ENCODE peak calls at places on chromosomes 12 and 14, in ten cellular contexts. One of them, this sample, is unnamed.

GRCh38 chr14:81286574-81287370 is 66.0 kb upstream of the GTF2A1 start:
- DNase-seq in HCT116: no peak
- DNase-seq in CD8-positive, alpha-beta T cell: no peak
- DNase-seq in OCI-LY7: no peak
- DNase-seq in transverse colon: no peak
- DNase-seq in fibroblast of lung: no peak
- DNase-seq in heart left ventricle: no peak
- DNase-seq in IMR-90: no peak
- DNase-seq in PC-9: no peak
- DNase-seq in stomach: no peak
- DNase-seq in this sample: no peak

GRCh38 chr14:95303552-95303951 is 16.2 kb downstream of the CLMN start:
- DNase-seq in HCT116: no peak
- DNase-seq in CD8-positive, alpha-beta T cell: no peak
- DNase-seq in OCI-LY7: no peak
- DNase-seq in transverse colon: no peak
- DNase-seq in fibroblast of lung: no peak
- DNase-seq in heart left ventricle: no peak
- DNase-seq in IMR-90: no peak
- DNase-seq in PC-9: no peak
- DNase-seq in stomach: no peak
- DNase-seq in this sample: no peak

GRCh38 chr14:95891742-95892141 is 15.1 kb downstream of the TUNAR start:
- DNase-seq in HCT116: peak; percentile 60
- DNase-seq in CD8-positive, alpha-beta T cell: no peak
- DNase-seq in OCI-LY7: no peak
- DNase-seq in transverse colon: no peak
- DNase-seq in fibroblast of lung: peak; percentile 58
- DNase-seq in heart left ventricle: no peak
- DNase-seq in IMR-90: peak; percentile 75
- DNase-seq in PC-9: no peak
- DNase-seq in stomach: no peak
- DNase-seq in this sample: no peak

GRCh38 chr12:29241821-29242591 is 92.9 kb downstream of the FAR2 start:
- DNase-seq in HCT116: peak; percentile 49
- DNase-seq in CD8-positive, alpha-beta T cell: no peak
- DNase-seq in OCI-LY7: no peak
- DNase-seq in transverse colon: peak; percentile 37
- DNase-seq in fibroblast of lung: peak; percentile 90
- DNase-seq in heart left ventricle: peak; percentile 27
- DNase-seq in IMR-90: peak; percentile 80
- DNase-seq in PC-9: peak; percentile 36
- DNase-seq in stomach: peak; percentile 45
- DNase-seq in this sample: peak; percentile 37

GRCh38 chr12:105935981-105936380 is 202.8 kb downstream of the NUAK1 start:
- DNase-seq in HCT116: no peak
- DNase-seq in CD8-positive, alpha-beta T cell: no peak
- DNase-seq in OCI-LY7: no peak
- DNase-seq in transverse colon: no peak
- DNase-seq in fibroblast of lung: peak; percentile 31
- DNase-seq in heart left ventricle: no peak
- DNase-seq in IMR-90: peak; percentile 57
- DNase-seq in PC-9: no peak
- DNase-seq in stomach: no peak
- DNase-seq in this sample: no peak

GRCh38 chr12:96907681-96908163 is 665 bp downstream of the NEDD1 start:
- DNase-seq in HCT116: no peak
- DNase-seq in CD8-positive, alpha-beta T cell: peak; percentile 24
- DNase-seq in OCI-LY7: peak; percentile 42
- DNase-seq in transverse colon: peak; percentile 14
- DNase-seq in fibroblast of lung: peak; percentile 43
- DNase-seq in heart left ventricle: no peak
- DNase-seq in IMR-90: peak; percentile 25
- DNase-seq in PC-9: peak; percentile 8
- DNase-seq in stomach: no peak
- DNase-seq in this sample: peak; percentile 36

GRCh38 chr12:26847431-26847830 is 14.4 kb upstream of the ITPR2 start:
- DNase-seq in HCT116: no peak
- DNase-seq in CD8-positive, alpha-beta T cell: no peak
- DNase-seq in OCI-LY7: no peak
- DNase-seq in transverse colon: no peak
- DNase-seq in fibroblast of lung: no peak
- DNase-seq in heart left ventricle: no peak
- DNase-seq in IMR-90: no peak
- DNase-seq in PC-9: no peak
- DNase-seq in stomach: no peak
- DNase-seq in this sample: no peak

GRCh38 chr12:29582677-29583076 is 85.2 kb upstream of the OVCH1 start:
- DNase-seq in HCT116: no peak
- DNase-seq in CD8-positive, alpha-beta T cell: no peak
- DNase-seq in OCI-LY7: no peak
- DNase-seq in transverse colon: no peak
- DNase-seq in fibroblast of lung: peak; percentile 36
- DNase-seq in heart left ventricle: no peak
- DNase-seq in IMR-90: no peak
- DNase-seq in PC-9: no peak
- DNase-seq in stomach: peak; percentile 49
- DNase-seq in this sample: no peak

GRCh38 chr12:109946505-109946904 is 46.4 kb downstream of the TCHP start:
- DNase-seq in HCT116: no peak
- DNase-seq in CD8-positive, alpha-beta T cell: no peak
- DNase-seq in OCI-LY7: no peak
- DNase-seq in transverse colon: no peak
- DNase-seq in fibroblast of lung: no peak
- DNase-seq in heart left ventricle: no peak
- DNase-seq in IMR-90: peak; percentile 65
- DNase-seq in PC-9: no peak
- DNase-seq in stomach: no peak
- DNase-seq in this sample: no peak

GRCh38 chr14:68892961-68893360 is 86.1 kb downstream of the ACTN1 start:
- DNase-seq in HCT116: no peak
- DNase-seq in CD8-positive, alpha-beta T cell: no peak
- DNase-seq in OCI-LY7: no peak
- DNase-seq in transverse colon: no peak
- DNase-seq in fibroblast of lung: no peak
- DNase-seq in heart left ventricle: no peak
- DNase-seq in IMR-90: no peak
- DNase-seq in PC-9: no peak
- DNase-seq in stomach: no peak
- DNase-seq in this sample: no peak

GRCh38 chr12:103929051-103929908 is 930 bp upstream of the HSP90B1 start:
- DNase-seq in HCT116: peak; percentile 78
- DNase-seq in CD8-positive, alpha-beta T cell: peak; percentile 83
- DNase-seq in OCI-LY7: peak; percentile 92
- DNase-seq in transverse colon: peak; percentile 83
- DNase-seq in fibroblast of lung: peak; percentile 94
- DNase-seq in heart left ventricle: peak; percentile 90
- DNase-seq in IMR-90: peak; percentile 92
- DNase-seq in PC-9: peak; percentile 77
- DNase-seq in stomach: peak; percentile 82
- DNase-seq in this sample: peak; percentile 91

GRCh38 chr12:63916561-63917476 is 72.3 kb downstream of the SRGAP1 start:
- DNase-seq in HCT116: no peak
- DNase-seq in CD8-positive, alpha-beta T cell: no peak
- DNase-seq in OCI-LY7: no peak
- DNase-seq in transverse colon: no peak
- DNase-seq in fibroblast of lung: peak; percentile 61
- DNase-seq in heart left ventricle: no peak
- DNase-seq in IMR-90: peak; percentile 64
- DNase-seq in PC-9: no peak
- DNase-seq in stomach: no peak
- DNase-seq in this sample: no peak

GRCh38 chr12:132523576-132524331 is 33.8 kb downstream of the FBRSL1 start:
- DNase-seq in HCT116: no peak
- DNase-seq in CD8-positive, alpha-beta T cell: peak; percentile 74
- DNase-seq in OCI-LY7: peak; percentile 59
- DNase-seq in transverse colon: peak; percentile 73
- DNase-seq in fibroblast of lung: peak; percentile 44
- DNase-seq in heart left ventricle: peak; percentile 74
- DNase-seq in IMR-90: peak; percentile 24
- DNase-seq in PC-9: peak; percentile 63
- DNase-seq in stomach: peak; percentile 79
- DNase-seq in this sample: peak; percentile 61

GRCh38 chr14:91250912-91251311 is 6.4 kb upstream of the GPR68 start:
- DNase-seq in HCT116: no peak
- DNase-seq in CD8-positive, alpha-beta T cell: no peak
- DNase-seq in OCI-LY7: no peak
- DNase-seq in transverse colon: no peak
- DNase-seq in fibroblast of lung: no peak
- DNase-seq in heart left ventricle: no peak
- DNase-seq in IMR-90: no peak
- DNase-seq in PC-9: no peak
- DNase-seq in stomach: no peak
- DNase-seq in this sample: no peak

GRCh38 chr14:91246051-91246852 is 1.7 kb upstream of the GPR68 start:
- DNase-seq in HCT116: no peak
- DNase-seq in CD8-positive, alpha-beta T cell: peak; percentile 68
- DNase-seq in OCI-LY7: no peak
- DNase-seq in transverse colon: peak; percentile 43
- DNase-seq in fibroblast of lung: no peak
- DNase-seq in heart left ventricle: no peak
- DNase-seq in IMR-90: no peak
- DNase-seq in PC-9: no peak
- DNase-seq in stomach: no peak
- DNase-seq in this sample: no peak

GRCh38 chr14:91252901-91253794 is 8.6 kb upstream of the GPR68 start:
- DNase-seq in HCT116: no peak
- DNase-seq in CD8-positive, alpha-beta T cell: peak; percentile 36
- DNase-seq in OCI-LY7: peak; percentile 40
- DNase-seq in transverse colon: peak; percentile 63
- DNase-seq in fibroblast of lung: no peak
- DNase-seq in heart left ventricle: peak; percentile 46
- DNase-seq in IMR-90: no peak
- DNase-seq in PC-9: peak; percentile 3
- DNase-seq in stomach: peak; percentile 54
- DNase-seq in this sample: peak; percentile 61

GRCh38 chr14:91253795-91254323 is 9.4 kb upstream of the GPR68 start:
- DNase-seq in HCT116: no peak
- DNase-seq in CD8-positive, alpha-beta T cell: no peak
- DNase-seq in OCI-LY7: no peak
- DNase-seq in transverse colon: no peak
- DNase-seq in fibroblast of lung: no peak
- DNase-seq in heart left ventricle: no peak
- DNase-seq in IMR-90: no peak
- DNase-seq in PC-9: no peak
- DNase-seq in stomach: no peak
- DNase-seq in this sample: no peak

GRCh38 chr14:91249841-91250616 is 5.5 kb upstream of the GPR68 start:
- DNase-seq in HCT116: no peak
- DNase-seq in CD8-positive, alpha-beta T cell: peak; percentile 43
- DNase-seq in OCI-LY7: peak; percentile 79
- DNase-seq in transverse colon: peak; percentile 46
- DNase-seq in fibroblast of lung: no peak
- DNase-seq in heart left ventricle: no peak
- DNase-seq in IMR-90: no peak
- DNase-seq in PC-9: no peak
- DNase-seq in stomach: no peak
- DNase-seq in this sample: no peak
- H3K4me3 ChIP-seq in HCT116: no peak overlapping the region
- H3K4me3 ChIP-seq in CD8-positive, alpha-beta T cell: no peak overlapping the region
- H3K4me3 ChIP-seq in OCI-LY7: peak overlapping the region; percentile 36
- H3K4me3 ChIP-seq in transverse colon: no peak overlapping the region
- H3K4me3 ChIP-seq in fibroblast of lung: no peak overlapping the region
- H3K4me3 ChIP-seq in heart left ventricle: no peak overlapping the region
- H3K4me3 ChIP-seq in IMR-90: no peak overlapping the region
- H3K4me3 ChIP-seq in PC-9: no peak overlapping the region
- H3K4me3 ChIP-seq in stomach: no peak overlapping the region
- H3K4me3 ChIP-seq in this sample: no peak overlapping the region

DNA sequence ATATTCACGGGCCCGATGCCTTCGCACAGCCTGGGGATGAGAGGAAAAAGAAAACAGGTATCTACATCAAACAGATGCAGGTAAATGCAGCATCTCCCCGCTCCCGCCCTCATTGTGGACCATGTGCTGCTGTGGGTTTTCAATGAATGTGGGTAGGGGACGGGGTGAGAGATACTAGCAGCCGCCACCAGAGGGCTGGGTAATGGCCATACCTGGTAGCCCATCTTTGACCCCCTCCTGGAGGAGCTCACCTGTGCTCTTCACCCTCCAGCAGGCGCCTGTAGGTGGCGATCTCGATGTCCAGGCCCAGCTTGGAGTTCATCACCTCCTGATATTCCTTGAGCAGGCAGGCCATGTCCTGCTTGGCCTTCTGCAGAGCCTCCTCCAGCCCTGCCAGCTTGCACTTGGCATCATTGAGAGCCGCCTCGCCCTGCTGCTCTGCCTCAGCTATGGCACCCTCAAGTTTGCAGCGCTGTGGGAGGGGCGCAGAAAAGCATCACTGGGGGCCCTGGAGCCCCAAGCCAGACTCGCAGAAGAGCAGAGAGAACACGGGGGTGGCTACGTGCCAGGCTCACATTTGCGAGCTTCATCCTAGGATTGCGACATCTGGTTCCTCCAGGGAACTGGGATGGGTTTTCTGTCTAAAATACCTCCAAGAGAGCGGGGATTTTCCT is 10.2 kb downstream of the KRT82 start:
- DNase-seq in HCT116: peak; percentile 75
- DNase-seq in CD8-positive, alpha-beta T cell: no peak
- DNase-seq in OCI-LY7: peak; percentile 33
- DNase-seq in transverse colon: peak; percentile 28
- DNase-seq in fibroblast of lung: no peak
- DNase-seq in heart left ventricle: no peak
- DNase-seq in IMR-90: no peak
- DNase-seq in PC-9: peak; percentile 76
- DNase-seq in stomach: no peak
- DNase-seq in this sample: peak; percentile 84
- TF ChIP-seq CTCF in HCT116: peak; percentile 98
- TF ChIP-seq CTCF in CD8-positive, alpha-beta T cell: no peak
- TF ChIP-seq CTCF in OCI-LY7: peak; percentile 74
- TF ChIP-seq CTCF in transverse colon: peak; percentile 39
- TF ChIP-seq CTCF in fibroblast of lung: no peak
- TF ChIP-seq CTCF in heart left ventricle: no peak
- TF ChIP-seq CTCF in IMR-90: no peak
- TF ChIP-seq CTCF in PC-9: peak; percentile 80
- TF ChIP-seq CTCF in stomach: no peak
- TF ChIP-seq CTCF in this sample: peak; percentile 69

DNA sequence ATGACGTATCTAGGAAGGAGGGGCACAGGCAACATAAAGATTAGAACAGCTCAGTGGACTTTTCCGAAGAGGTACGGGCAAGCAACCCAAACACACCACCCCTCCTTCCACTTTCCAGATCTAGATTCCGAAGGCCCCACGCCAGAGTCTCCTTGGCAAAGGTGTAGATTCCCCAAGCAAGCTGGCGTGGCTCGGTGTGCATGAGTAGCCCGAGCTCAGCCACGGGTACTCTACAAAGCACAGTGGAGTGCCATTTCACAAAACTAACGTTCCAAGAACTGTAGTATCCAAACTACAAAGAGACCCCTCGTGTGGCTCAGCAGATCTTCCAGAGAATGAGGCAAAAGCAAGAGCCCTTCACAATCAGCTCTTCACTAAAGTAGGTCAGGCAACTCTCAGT is 72.2 kb downstream of the FOXN3 start:
- DNase-seq in HCT116: no peak
- DNase-seq in CD8-positive, alpha-beta T cell: no peak
- DNase-seq in OCI-LY7: no peak
- DNase-seq in transverse colon: no peak
- DNase-seq in fibroblast of lung: no peak
- DNase-seq in heart left ventricle: no peak
- DNase-seq in IMR-90: no peak
- DNase-seq in PC-9: no peak
- DNase-seq in stomach: peak; percentile 79
- DNase-seq in this sample: no peak
- H3K4me1 ChIP-seq in HCT116: no peaks in the 10 kb centered on the region
- H3K4me1 ChIP-seq in CD8-positive, alpha-beta T cell: peaks cover 5% of the 10 kb centered on the region
- H3K4me1 ChIP-seq in OCI-LY7: peaks cover 36% of the 10 kb centered on the region
- H3K4me1 ChIP-seq in transverse colon: peaks cover 15% of the 10 kb centered on the region
- H3K4me1 ChIP-seq in fibroblast of lung: peaks cover 4% of the 10 kb centered on the region
- H3K4me1 ChIP-seq in heart left ventricle: no peaks in the 10 kb centered on the region
- H3K4me1 ChIP-seq in IMR-90: peaks cover 12% of the 10 kb centered on the region
- H3K4me1 ChIP-seq in PC-9: no peaks in the 10 kb centered on the region
- H3K4me1 ChIP-seq in stomach: peaks cover 44% of the 10 kb centered on the region
- H3K4me1 ChIP-seq in this sample: peaks cover 11% of the 10 kb centered on the region

GRCh38 chr14:91119556-91120311 is 5.9 kb downstream of the DGLUCY start:
- DNase-seq in HCT116: peak; percentile 81
- DNase-seq in CD8-positive, alpha-beta T cell: no peak
- DNase-seq in OCI-LY7: no peak
- DNase-seq in transverse colon: peak; percentile 50
- DNase-seq in fibroblast of lung: peak; percentile 60
- DNase-seq in heart left ventricle: no peak
- DNase-seq in IMR-90: peak; percentile 89
- DNase-seq in PC-9: no peak
- DNase-seq in stomach: peak; percentile 33
- DNase-seq in this sample: no peak
- H3K4me3 ChIP-seq in HCT116: peak overlapping the region; percentile 13
- H3K4me3 ChIP-seq in CD8-positive, alpha-beta T cell: no peak overlapping the region
- H3K4me3 ChIP-seq in OCI-LY7: no peak overlapping the region
- H3K4me3 ChIP-seq in transverse colon: no peak overlapping the region
- H3K4me3 ChIP-seq in fibroblast of lung: no peak overlapping the region
- H3K4me3 ChIP-seq in heart left ventricle: no peak overlapping the region
- H3K4me3 ChIP-seq in IMR-90: no peak overlapping the region
- H3K4me3 ChIP-seq in PC-9: no peak overlapping the region
- H3K4me3 ChIP-seq in stomach: no peak overlapping the region
- H3K4me3 ChIP-seq in this sample: no peak overlapping the region